ENCODE peak calls at places on chromosomes 6 and 20, in ten cellular contexts. A is AG09319; Q is AG10803; U is naive thymus-derived CD4-positive, alpha-beta T cell; N is neural progenitor cell; F is OCI-LY7; K is amniotic stem cell; S is transverse colon; I is stromal cell of bone marrow; R is NCI-H460. Y is an unnamed sample.

GRCh38 chr20:20364747-20365558 is 3.0 kb upstream of the INSM1 start:
- DNase-seq in I (no peak), Q (no peak), R (no peak), N (peak), U (no peak), A (no peak), K (no peak), F (no peak), S (no peak), Y (no peak)

GRCh38 chr20:11905460-11906150 is 12.1 kb upstream of the BTBD3 start:
- DNase-seq in Q (peak), A (no peak), U (no peak), I (no peak), N (peak), K (no peak), S (no peak), R (no peak), F (no peak), Y (no peak)

GRCh38 chr6:150584065-150584464 is 15.6 kb upstream of the PLEKHG1 start:
- DNase-seq in U (no peak), K (no peak), N (no peak), A (no peak), F (no peak), I (no peak), Q (no peak), R (no peak), S (no peak), Y (no peak)

GRCh38 chr6:156719720-156720563 is 57.2 kb upstream of the ARID1B start:
- DNase-seq in K (peak), F (peak), N (peak), A (peak), I (peak), U (peak), Q (peak), R (peak), S (peak), Y (peak)

GRCh38 chr20:25099580-25099979 is 17.6 kb upstream of the VSX1 start:
- DNase-seq in N (no peak), I (no peak), Q (no peak), S (no peak), A (no peak), F (no peak), R (no peak), U (no peak), K (no peak), Y (no peak)

GRCh38 chr20:45552456-45552855 is 5.3 kb upstream of the EPPIN start:
- DNase-seq in K (no peak), I (no peak), N (no peak), R (no peak), U (no peak), A (no peak), F (no peak), Q (no peak), S (no peak), Y (no peak)

GRCh38 chr6:90411292-90411781 is 114.7 kb upstream of the BACH2 start:
- DNase-seq in U (no peak), Q (no peak), F (no peak), S (no peak), R (no peak), I (no peak), K (no peak), N (no peak), A (no peak), Y (no peak)

GRCh38 chr6:73832313-73832712 is 136.3 kb downstream of the CD109 start:
- DNase-seq in A (no peak), I (peak), Q (peak), K (no peak), R (no peak), U (no peak), N (no peak), F (no peak), S (no peak), Y (no peak)

GRCh38 chr6:87714093-87714809 is 12.2 kb upstream of the AKIRIN2 start:
- DNase-seq in N (no peak), A (no peak), K (peak), I (peak), Q (peak), S (no peak), U (no peak), R (peak), F (peak), Y (no peak)